ENCODE peak calls at places on chromosomes 13 and 19, in five cellular contexts. One of them, this sample, is unnamed.

GRCh38 chr13:113116871-113117271 is 5.7 kb upstream of the F10 start:
- DNase-seq in choroid plexus epithelial cell: no peak
- DNase-seq in body of pancreas: peak; percentile 0
- DNase-seq in EH: no peak
- DNase-seq in mucosa of gallbladder: no peak
- DNase-seq in this sample: no peak

GRCh38 chr19:37979547-37980082 is 72.6 kb downstream of the SIPA1L3 start:
- DNase-seq in body of pancreas: no peak
- DNase-seq in choroid plexus epithelial cell: no peak
- DNase-seq in mucosa of gallbladder: no peak
- DNase-seq in EH: no peak
- DNase-seq in this sample: peak; percentile 65

GRCh38 chr19:55486971-55487883 is 1.0 kb upstream of the SSC5D start:
- DNase-seq in mucosa of gallbladder: peak; percentile 70
- DNase-seq in EH: peak; percentile 98
- DNase-seq in body of pancreas: no peak
- DNase-seq in choroid plexus epithelial cell: peak; percentile 96
- DNase-seq in this sample: no peak

GRCh38 chr19:47065242-47065641 is 16.8 kb upstream of the TMEM160 start:
- DNase-seq in EH: no peak
- DNase-seq in choroid plexus epithelial cell: no peak
- DNase-seq in mucosa of gallbladder: no peak
- DNase-seq in body of pancreas: no peak
- DNase-seq in this sample: no peak

GRCh38 chr13:106612688-106613087 is 44.8 kb upstream of the ARGLU1 start:
- DNase-seq in EH: peak; percentile 9
- DNase-seq in mucosa of gallbladder: peak; percentile 57
- DNase-seq in body of pancreas: peak; percentile 46
- DNase-seq in choroid plexus epithelial cell: peak; percentile 80
- DNase-seq in this sample: peak; percentile 51

GRCh38 chr13:105165449-105166125 is 1369.9 kb downstream of the EFNB2 start:
- DNase-seq in choroid plexus epithelial cell: peak; percentile 23
- DNase-seq in body of pancreas: no peak
- DNase-seq in mucosa of gallbladder: no peak
- DNase-seq in EH: no peak
- DNase-seq in this sample: peak; percentile 1

GRCh38 chr13:53341144-53341510 is 312.5 kb downstream of the OLFM4 start:
- DNase-seq in choroid plexus epithelial cell: no peak
- DNase-seq in body of pancreas: no peak
- DNase-seq in EH: no peak
- DNase-seq in mucosa of gallbladder: no peak
- DNase-seq in this sample: no peak

GRCh38 chr13:51237887-51238286 is 15.7 kb downstream of the FAM124A start:
- DNase-seq in EH: no peak
- DNase-seq in choroid plexus epithelial cell: no peak
- DNase-seq in body of pancreas: no peak
- DNase-seq in mucosa of gallbladder: no peak
- DNase-seq in this sample: no peak

GRCh38 chr19:18762125-18763023 is 28.7 kb downstream of the COMP start:
- DNase-seq in mucosa of gallbladder: peak; percentile 90
- DNase-seq in EH: peak; percentile 6
- DNase-seq in body of pancreas: peak; percentile 98
- DNase-seq in choroid plexus epithelial cell: peak; percentile 57
- DNase-seq in this sample: peak; percentile 85

GRCh38 chr13:105307776-105308175 is 1227.7 kb downstream of the EFNB2 start:
- DNase-seq in mucosa of gallbladder: no peak
- DNase-seq in body of pancreas: no peak
- DNase-seq in EH: no peak
- DNase-seq in choroid plexus epithelial cell: no peak
- DNase-seq in this sample: no peak

GRCh38 chr13:108962652-108963051 is 333.2 kb downstream of the MYO16 start:
- DNase-seq in body of pancreas: no peak
- DNase-seq in EH: peak; percentile 11
- DNase-seq in mucosa of gallbladder: no peak
- DNase-seq in choroid plexus epithelial cell: no peak
- DNase-seq in this sample: peak; percentile 20

GRCh38 chr13:57630661-57631606 is 610 bp upstream of the PCDH17 start:
- DNase-seq in choroid plexus epithelial cell: no peak
- DNase-seq in mucosa of gallbladder: peak; percentile 10
- DNase-seq in body of pancreas: peak; percentile 16
- DNase-seq in EH: no peak
- DNase-seq in this sample: no peak

GRCh38 chr13:101127741-101128353 is 288.5 kb downstream of the NALCN start:
- DNase-seq in EH: peak; percentile 57
- DNase-seq in choroid plexus epithelial cell: peak; percentile 73
- DNase-seq in mucosa of gallbladder: no peak
- DNase-seq in body of pancreas: peak; percentile 36
- DNase-seq in this sample: peak; percentile 30

GRCh38 chr13:80945328-80945727 is 604.4 kb upstream of the SPRY2 start:
- DNase-seq in choroid plexus epithelial cell: no peak
- DNase-seq in EH: no peak
- DNase-seq in body of pancreas: peak; percentile 11
- DNase-seq in mucosa of gallbladder: no peak
- DNase-seq in this sample: no peak

GRCh38 chr19:36140289-36141038 is 598 bp downstream of the CAPNS1 start:
- DNase-seq in mucosa of gallbladder: peak; percentile 32
- DNase-seq in body of pancreas: peak; percentile 60
- DNase-seq in EH: peak; percentile 70
- DNase-seq in choroid plexus epithelial cell: peak; percentile 64
- DNase-seq in this sample: peak; percentile 46